ENCODE peak calls at places on chromosome 2, in nine cellular contexts. F, K, H, C, T, P, A, Z and N are unnamed samples. For H3K9me3, the result is how much of the 10 kb centered on the place peaks cover.

GRCh38 chr2:41405429-41405828 is 642.4 kb upstream of the PKDCC start:
- DNase-seq in F (no peak), K (no peak), H (no peak), C (no peak), T (no peak), P (no peak), A (no peak), Z (no peak), N (no peak)

GRCh38 chr2:9975805-9976447 is 24.4 kb downstream of the GRHL1 start:
- DNase-seq in F (no peak), K (no peak), H (peak), C (peak), T (peak), P (peak), A (no peak), Z (peak), N (no peak)

GRCh38 chr2:107248932-107249331 is 363.0 kb upstream of the ST6GAL2 start:
- DNase-seq in F (no peak), K (no peak), H (no peak), C (no peak), T (no peak), P (no peak), A (no peak), Z (no peak), N (no peak)

GRCh38 chr2:9205963-9206948 is at the start of gene ASAP2:
- DNase-seq in F (peak), K (peak), H (peak), C (peak), T (peak), P (no peak), A (peak), Z (peak), N (peak)

GRCh38 chr2:219230201-219230540 is 565 bp downstream of the ANKZF1 start:
- DNase-seq in F (peak), K (no peak), H (peak), C (peak), T (peak), P (peak), A (peak), Z (no peak), N (peak)

GRCh38 chr2:157684940-157685466 is 56.3 kb upstream of the ACVR1C start:
- DNase-seq in F (no peak), K (no peak), H (no peak), C (no peak), T (no peak), P (no peak), A (no peak), Z (no peak), N (no peak)

GRCh38 chr2:95389256-95390119 is 13.0 kb upstream of the FAHD2A start:
- DNase-seq in F (no peak), K (no peak), H (peak), C (peak), T (no peak), P (peak), A (peak), Z (peak), N (peak)

GRCh38 chr2:98009887-98010760 is 14.4 kb upstream of the TMEM131 start:
- DNase-seq in F (no peak), K (no peak), H (no peak), C (no peak), T (no peak), P (no peak), A (no peak), Z (no peak), N (no peak)

GRCh38 chr2:164954954-164955701 is at the start of gene SLC38A11:
- DNase-seq in F (no peak), K (no peak), H (no peak), C (peak), T (no peak), P (no peak), A (peak), Z (no peak), N (no peak)

GRCh38 chr2:64943387-64944150 is 45.6 kb upstream of the SLC1A4 start:
- DNase-seq in F (no peak), K (no peak), H (peak), C (no peak), T (peak), P (peak), A (peak), Z (peak), N (no peak)

GRCh38 chr2:161141033-161141432 is 19.2 kb upstream of the TANK start:
- DNase-seq in F (no peak), K (no peak), H (no peak), C (no peak), T (no peak), P (no peak), A (no peak), Z (no peak), N (no peak)

GRCh38 chr2:64477037-64477436 is 23.1 kb downstream of the LGALSL start:
- DNase-seq in F (no peak), K (no peak), H (no peak), C (no peak), T (no peak), P (no peak), A (no peak), Z (no peak), N (no peak)

GRCh38 chr2:231716641-231717280 is 8.4 kb downstream of the PTMA start:
- DNase-seq in F (no peak), K (no peak), H (peak), C (no peak), T (no peak), P (no peak), A (no peak), Z (no peak), N (no peak)

GRCh38 chr2:239308696-239309397 is 92.0 kb downstream of the HDAC4 start:
- DNase-seq in F (no peak), K (no peak), H (peak), C (no peak), T (no peak), P (no peak), A (peak), Z (no peak), N (no peak)

GRCh38 chr2:241912021-241912555 is 42.6 kb downstream of the RTP5 start:
- DNase-seq in F (no peak), K (no peak), H (no peak), C (no peak), T (peak), P (no peak), A (peak), Z (no peak), N (no peak)

GRCh38 chr2:102063948-102064678 is 72.4 kb downstream of the IL1R2 start:
- DNase-seq in F (no peak), K (no peak), H (peak), C (peak), T (peak), P (peak), A (peak), Z (peak), N (no peak)

GRCh38 chr2:27715318-27716165 is 51.9 kb downstream of the SLC4A1AP start:
- DNase-seq in F (peak), K (peak), H (peak), C (no peak), T (peak), P (peak), A (peak), Z (no peak), N (peak)

GRCh38 chr2:128037624-128038023 is 9.8 kb upstream of the SAP130 start:
- DNase-seq in F (no peak), K (no peak), H (no peak), C (no peak), T (no peak), P (no peak), A (no peak), Z (no peak), N (no peak)

GRCh38 chr2:128043041-128043440 is 15.2 kb upstream of the SAP130 start:
- DNase-seq in F (no peak), K (no peak), H (no peak), C (no peak), T (no peak), P (no peak), A (no peak), Z (no peak), N (no peak)

GRCh38 chr2:128041561-128041960 is 13.7 kb upstream of the SAP130 start:
- DNase-seq in F (no peak), K (no peak), H (no peak), C (no peak), T (no peak), P (no peak), A (no peak), Z (no peak), N (no peak)

GRCh38 chr2:128039535-128039934 is 11.7 kb upstream of the SAP130 start:
- DNase-seq in F (no peak), K (no peak), H (no peak), C (no peak), T (no peak), P (no peak), A (no peak), Z (no peak), N (no peak)

GRCh38 chr2:128040166-128040771 is 12.4 kb upstream of the SAP130 start:
- DNase-seq in F (no peak), K (no peak), H (no peak), C (no peak), T (peak), P (no peak), A (no peak), Z (no peak), N (no peak)
- H3K9me3 ChIP-seq in F (under half), K (under half), H (under half), C (under half), T (under half), P (under half), A (under half), Z (half or more), N (under half)

DNA sequence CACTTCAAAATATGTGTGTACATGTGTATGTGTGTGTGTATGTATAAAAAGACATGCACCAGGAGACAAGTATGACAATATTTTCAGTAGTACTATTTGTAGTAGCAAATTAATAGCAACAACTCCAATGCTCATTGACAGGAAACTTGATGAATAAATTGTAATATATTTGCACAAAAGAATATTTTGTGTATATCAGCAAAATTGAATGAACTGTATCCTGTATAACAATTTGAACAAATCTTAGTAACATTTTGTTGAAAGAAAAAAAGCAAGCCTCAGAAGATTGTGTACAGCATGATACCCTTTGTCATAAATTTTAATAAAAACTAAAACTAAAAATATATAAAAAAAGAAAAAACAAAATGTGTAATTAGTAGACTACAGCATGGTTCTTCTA is 1367.3 kb upstream of the TMEFF2 start:
- DNase-seq in F (no peak), K (no peak), H (no peak), C (no peak), T (no peak), P (no peak), A (no peak), Z (no peak), N (no peak)
- H3K4me3 ChIP-seq in F (no peak), K (no peak), H (no peak), C (no peak), T (no peak), P (no peak), A (no peak), Z (no peak), N (no peak)

GRCh38 chr2:81714817-81715216 is 1410.3 kb upstream of the LRRTM1 start:
- DNase-seq in F (no peak), K (no peak), H (peak), C (no peak), T (no peak), P (peak), A (no peak), Z (no peak), N (no peak)
- H3K9me3 ChIP-seq in F (under half), K (under half), H (under half), C (under half), T (under half), P (under half), A (under half), Z (under half), N (under half)

DNA sequence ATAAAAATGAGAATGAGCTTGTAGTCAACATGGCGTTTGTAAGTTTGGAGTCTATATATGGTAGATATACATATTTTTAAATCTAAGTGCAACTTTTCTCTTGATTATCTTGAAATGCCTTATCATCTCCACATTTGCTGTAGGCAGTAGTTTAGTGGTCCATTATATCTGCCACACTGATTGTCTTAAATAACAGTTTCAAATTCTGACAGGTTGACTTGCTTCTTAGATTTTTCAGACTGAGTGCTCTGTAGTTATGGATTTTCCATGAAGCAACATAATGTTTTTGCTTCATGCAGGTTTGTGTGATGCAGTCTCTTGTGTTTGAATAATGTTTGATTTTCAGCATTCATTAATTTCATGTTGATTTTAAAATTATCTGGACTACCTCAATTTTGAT is 12.3 kb downstream of the PARD3B start:
- DNase-seq in F (no peak), K (no peak), H (no peak), C (no peak), T (no peak), P (no peak), A (no peak), Z (no peak), N (no peak)
- H3K4me3 ChIP-seq in F (no peak), K (no peak), H (no peak), C (no peak), T (no peak), P (no peak), A (no peak), Z (no peak), N (no peak)